ENCODE peak calls at places on chromosomes 11 and 22, in nine cellular contexts. L is heart left ventricle; S is heart right ventricle; P is naive thymus-derived CD4-positive, alpha-beta T cell; R is upper lobe of left lung; D is CD8-positive, alpha-beta memory T cell; W is astrocyte of the spinal cord; H is LNCaP clone FGC; Y is MG63. U is an unnamed sample.

GRCh38 chr11:12206529-12206928 is 96.1 kb downstream of the MICAL2 start:
- DNase-seq in H (no peak), D (no peak), P (no peak), S (no peak), L (no peak), W (peak), R (no peak), Y (no peak), U (peak)

GRCh38 chr11:61766353-61766841 is 14.0 kb downstream of the MYRF start:
- DNase-seq in P (no peak), H (no peak), S (no peak), R (peak), L (no peak), W (peak), D (no peak), Y (no peak), U (no peak)

GRCh38 chr22:32584650-32585049 is 110.0 kb downstream of the FBXO7 start:
- DNase-seq in S (no peak), R (no peak), Y (no peak), D (no peak), P (no peak), H (no peak), L (no peak), W (peak), U (no peak)

GRCh38 chr11:76796511-76797203 is 13.5 kb downstream of the TSKU start:
- DNase-seq in D (no peak), H (no peak), R (peak), Y (no peak), S (no peak), L (peak), W (no peak), P (no peak), U (no peak)

GRCh38 chr11:128155590-128155989 is 431.8 kb downstream of the ETS1 start:
- DNase-seq in W (no peak), S (no peak), P (no peak), D (no peak), L (no peak), H (no peak), R (no peak), Y (no peak), U (no peak)

GRCh38 chr22:42993651-42994275 is 21.2 kb downstream of the PACSIN2 start:
- DNase-seq in H (no peak), R (no peak), Y (no peak), L (no peak), W (peak), D (no peak), P (no peak), S (no peak), U (peak)

GRCh38 chr22:35311551-35311999 is 11.9 kb downstream of the TOM1 start:
- DNase-seq in L (no peak), Y (no peak), W (no peak), P (no peak), S (no peak), R (no peak), D (no peak), H (no peak), U (peak)

GRCh38 chr11:1305558-1306056 is 3.8 kb downstream of the TOLLIP start:
- DNase-seq in L (no peak), P (no peak), D (no peak), Y (no peak), H (no peak), W (no peak), R (no peak), S (no peak), U (peak)

GRCh38 chr11:107956543-107956942 is 28.3 kb downstream of the RAB39A start:
- DNase-seq in W (no peak), P (no peak), R (no peak), Y (no peak), H (no peak), L (no peak), D (no peak), S (no peak), U (no peak)

DNA sequence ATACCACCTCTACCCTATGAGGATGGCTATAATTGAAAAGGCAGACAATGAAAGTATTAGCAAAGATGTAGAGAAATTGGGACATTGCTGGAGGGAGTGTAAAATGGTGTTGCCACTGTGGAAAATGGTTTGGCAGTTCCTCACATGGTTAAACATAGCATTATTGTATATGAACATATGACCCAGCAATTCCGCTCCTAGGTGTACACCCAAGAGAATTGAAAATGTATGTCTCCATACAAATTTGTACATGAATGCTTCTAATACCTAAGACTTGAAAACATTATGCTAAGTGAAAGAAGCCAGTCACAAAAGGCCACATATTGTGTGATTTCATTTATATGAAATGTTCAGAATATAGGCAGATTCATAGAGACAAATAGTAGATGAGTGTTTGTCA is 10.0 kb downstream of the SLCO2B1 start:
- DNase-seq in H (no peak), D (no peak), L (no peak), S (no peak), R (no peak), P (no peak), W (no peak), Y (no peak), U (no peak)
- H3K4me3 ChIP-seq in H (no peak), D (no peak), L (no peak), S (no peak), R (no peak), P (no peak), W (no peak), Y (no peak), U (no peak)

GRCh38 chr11:86244522-86245368 is at the start of gene EED:
- DNase-seq in H (peak), S (peak), W (peak), Y (peak), L (peak), P (peak), R (peak), D (peak), U (peak)

GRCh38 chr11:86245369-86246292 is 1.1 kb downstream of the EED start:
- DNase-seq in D (peak), S (no peak), R (peak), L (no peak), P (peak), W (peak), Y (no peak), H (no peak), U (no peak)

GRCh38 chr11:86244063-86244521 is 461 bp upstream of the EED start:
- DNase-seq in W (no peak), L (peak), H (peak), R (peak), S (peak), Y (peak), D (peak), P (peak), U (peak)

GRCh38 chr11:86247608-86248007 is 3.1 kb downstream of the EED start:
- DNase-seq in W (no peak), H (no peak), D (no peak), L (no peak), Y (no peak), S (no peak), P (no peak), R (no peak), U (no peak)

GRCh38 chr11:86246293-86246675 is 1.7 kb downstream of the EED start:
- DNase-seq in P (no peak), D (no peak), R (no peak), W (no peak), Y (no peak), S (no peak), L (no peak), H (no peak), U (no peak)
- H3K4me3 ChIP-seq in P (peak), D (peak), R (peak), W (peak), Y (peak), S (peak), L (peak), H (peak), U (peak)

DNA sequence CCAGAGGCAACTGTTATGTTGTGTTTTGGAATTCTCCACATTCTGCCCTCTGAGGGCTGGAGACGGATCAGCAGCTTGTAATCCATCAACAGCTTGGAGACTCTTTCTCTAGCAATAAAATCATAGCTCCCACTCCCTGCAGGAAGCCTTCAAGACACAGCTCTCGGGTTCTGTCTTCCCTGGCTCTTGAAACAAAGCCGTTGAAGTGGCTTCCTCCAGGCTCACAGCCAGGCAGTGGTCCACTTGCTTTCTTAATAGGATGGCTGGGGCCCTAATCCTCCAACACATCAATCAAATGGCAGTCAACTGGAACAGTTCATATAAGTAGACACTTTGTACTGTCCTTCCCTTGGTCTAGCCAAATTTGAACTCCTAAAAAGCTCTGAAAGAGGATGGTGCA is 74.4 kb downstream of the SC5D start:
- DNase-seq in Y (no peak), R (no peak), P (no peak), D (no peak), S (no peak), W (no peak), H (no peak), L (no peak), U (no peak)
- H3K4me3 ChIP-seq in Y (no peak), R (no peak), P (peak), D (peak), S (no peak), W (no peak), H (no peak), L (no peak), U (no peak)

DNA sequence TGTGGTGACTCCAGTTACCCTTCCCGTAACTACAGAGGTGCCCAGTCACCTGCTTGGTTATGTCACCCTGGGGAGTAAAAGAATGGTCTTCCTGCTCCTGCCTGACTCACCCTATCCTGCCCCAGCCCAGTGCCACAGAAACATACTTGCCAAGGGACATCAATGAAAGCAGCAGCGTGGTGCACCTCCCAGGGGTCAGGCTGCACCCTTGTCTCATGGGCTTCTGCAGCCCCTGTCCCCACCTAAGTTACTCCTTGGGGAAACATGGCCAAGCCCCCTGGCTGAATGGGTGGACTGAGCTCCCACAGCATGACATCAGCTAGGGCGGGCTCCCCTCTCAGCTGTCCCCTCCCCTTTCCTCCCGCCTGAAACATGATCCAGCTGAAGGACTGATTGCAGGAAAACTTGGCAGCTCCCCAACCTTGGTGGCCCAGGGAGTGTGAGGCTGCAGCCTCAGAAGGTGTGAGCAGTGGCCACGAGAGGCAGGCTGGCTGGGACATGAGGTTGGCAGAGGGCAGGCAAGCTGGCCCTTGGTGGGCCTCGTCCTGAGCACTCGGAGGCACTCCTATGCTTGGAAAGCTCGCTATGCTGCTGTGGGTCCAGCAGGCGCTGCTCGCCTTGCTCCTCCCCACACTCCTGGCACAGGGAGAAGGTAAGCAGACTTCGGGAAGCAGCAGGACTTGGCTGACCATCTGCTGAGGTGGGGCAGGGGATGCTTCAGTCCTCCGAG is at the start of gene HTR3A:
- DNase-seq in P (no peak), D (no peak), W (no peak), L (peak), Y (peak), R (peak), S (peak), H (peak), U (peak)
- H3K4me3 ChIP-seq in P (no peak), D (no peak), W (no peak), L (no peak), Y (no peak), R (no peak), S (no peak), H (no peak), U (no peak)

GRCh38 chr11:115488945-115489344 is 15.3 kb downstream of the CADM1 start:
- DNase-seq in P (no peak), H (no peak), R (no peak), D (no peak), L (no peak), Y (no peak), W (peak), S (no peak), U (no peak)
- H3K4me3 ChIP-seq in P (no peak), H (no peak), R (no peak), D (no peak), L (no peak), Y (no peak), W (no peak), S (no peak), U (no peak)

GRCh38 chr11:59145534-59145933 is 2.9 kb downstream of the FAM111A start:
- DNase-seq in L (no peak), D (no peak), H (no peak), P (no peak), Y (no peak), S (no peak), W (peak), R (no peak), U (no peak)

GRCh38 chr11:59141673-59142460 is 789 bp upstream of the FAM111A start:
- DNase-seq in L (no peak), R (no peak), W (peak), D (no peak), H (no peak), P (no peak), S (no peak), Y (no peak), U (no peak)

GRCh38 chr11:59142530-59143507 is at the start of gene FAM111A:
- DNase-seq in P (peak), S (peak), Y (peak), W (peak), H (peak), L (peak), D (peak), R (peak), U (peak)

GRCh38 chr11:59144579-59145345 is 2.1 kb downstream of the FAM111A start:
- DNase-seq in S (peak), L (peak), Y (peak), P (peak), R (peak), H (peak), W (peak), D (peak), U (peak)

GRCh38 chr11:59144096-59144495 is 1.4 kb downstream of the FAM111A start:
- DNase-seq in W (peak), D (no peak), L (no peak), P (no peak), S (no peak), R (no peak), H (no peak), Y (no peak), U (no peak)
- H3K4me3 ChIP-seq in W (peak), D (peak), L (peak), P (peak), S (peak), R (peak), H (peak), Y (peak), U (peak)

DNA sequence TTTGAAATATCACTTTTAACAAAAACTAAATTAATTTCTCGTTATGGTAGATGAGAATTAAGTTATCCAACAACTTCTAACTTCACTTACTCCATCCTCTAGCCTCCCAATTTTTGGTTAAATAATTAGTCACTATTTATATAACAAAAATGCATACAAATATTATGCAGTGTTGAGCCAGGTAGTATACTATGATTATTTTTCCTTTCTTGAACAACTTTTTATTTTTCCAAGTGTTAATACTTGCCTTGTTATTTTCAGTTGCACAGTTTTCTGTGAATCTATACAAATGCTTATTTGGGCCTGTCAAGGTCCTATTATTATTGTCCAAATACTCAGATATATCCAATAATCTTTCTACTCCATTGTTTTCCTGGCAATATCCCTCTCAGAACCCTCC is 19.9 kb upstream of the CCDC83 start:
- DNase-seq in P (no peak), L (no peak), D (no peak), W (no peak), R (no peak), S (no peak), Y (no peak), H (no peak), U (no peak)
- H3K4me3 ChIP-seq in P (no peak), L (no peak), D (no peak), W (no peak), R (no peak), S (no peak), Y (no peak), H (no peak), U (no peak)

GRCh38 chr22:45499746-45500145 is 2.9 kb upstream of the FBLN1 start:
- DNase-seq in S (no peak), P (no peak), W (no peak), L (peak), H (no peak), Y (peak), R (no peak), D (no peak), U (peak)
- H3K4me3 ChIP-seq in S (no peak), P (no peak), W (no peak), L (no peak), H (no peak), Y (no peak), R (no peak), D (no peak), U (no peak)

DNA sequence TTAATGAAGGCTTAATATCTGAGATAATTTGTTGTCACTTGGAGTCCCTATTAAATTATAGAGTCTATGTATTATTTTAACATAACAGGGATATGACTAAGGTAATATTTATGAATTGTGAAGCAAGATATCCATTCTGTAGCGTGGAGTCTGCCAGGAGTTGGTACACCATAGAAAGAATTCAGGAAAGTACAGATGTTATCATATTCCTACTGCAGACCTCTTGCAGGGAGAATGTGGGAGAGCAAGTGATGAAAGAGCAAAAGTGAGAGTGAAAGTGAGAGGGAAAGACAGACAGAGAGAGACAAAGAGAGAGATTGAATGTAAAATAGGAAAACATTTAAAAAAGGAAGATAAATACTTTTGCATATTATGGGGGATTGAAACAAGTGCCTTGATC is 468.8 kb downstream of the CNTN5 start:
- DNase-seq in W (no peak), R (no peak), D (no peak), P (no peak), L (no peak), S (no peak), H (no peak), Y (no peak), U (no peak)
- H3K4me3 ChIP-seq in W (no peak), R (no peak), D (no peak), P (no peak), L (no peak), S (no peak), H (no peak), Y (no peak), U (no peak)

U was measured in aorta.